ENCODE peak calls at places on chromosomes 7 and 10, in seven cellular contexts. One of them, this sample, is unnamed.

GRCh38 chr10:10792681-10793080 is 225.0 kb upstream of the CELF2 start:
- DNase-seq in GM06990: no peak
- DNase-seq in cardiac muscle cell: peak
- DNase-seq in fibroblast of mammary gland: peak
- DNase-seq in sigmoid colon: no peak
- DNase-seq in thyroid gland: no peak
- DNase-seq in foreskin fibroblast: peak
- DNase-seq in this sample: peak

GRCh38 chr7:120950026-120950538 is 495 bp upstream of the ING3 start:
- DNase-seq in GM06990: no peak
- DNase-seq in cardiac muscle cell: no peak
- DNase-seq in fibroblast of mammary gland: no peak
- DNase-seq in sigmoid colon: no peak
- DNase-seq in thyroid gland: no peak
- DNase-seq in foreskin fibroblast: no peak
- DNase-seq in this sample: no peak

GRCh38 chr7:55128693-55129394 is 110.0 kb downstream of the EGFR start:
- DNase-seq in GM06990: no peak
- DNase-seq in cardiac muscle cell: peak
- DNase-seq in fibroblast of mammary gland: peak
- DNase-seq in sigmoid colon: peak
- DNase-seq in thyroid gland: peak
- DNase-seq in foreskin fibroblast: peak
- DNase-seq in this sample: no peak

GRCh38 chr7:75695036-75695435 is 43.7 kb downstream of the HIP1 start:
- DNase-seq in GM06990: no peak
- DNase-seq in cardiac muscle cell: no peak
- DNase-seq in fibroblast of mammary gland: no peak
- DNase-seq in sigmoid colon: peak
- DNase-seq in thyroid gland: no peak
- DNase-seq in foreskin fibroblast: no peak
- DNase-seq in this sample: no peak

GRCh38 chr7:84219310-84219709 is 24.7 kb upstream of the SEMA3A start:
- DNase-seq in GM06990: no peak
- DNase-seq in cardiac muscle cell: no peak
- DNase-seq in fibroblast of mammary gland: no peak
- DNase-seq in sigmoid colon: no peak
- DNase-seq in thyroid gland: no peak
- DNase-seq in foreskin fibroblast: no peak
- DNase-seq in this sample: no peak

GRCh38 chr7:96648784-96649183 is 60.9 kb downstream of the SEM1 start:
- DNase-seq in GM06990: no peak
- DNase-seq in cardiac muscle cell: no peak
- DNase-seq in fibroblast of mammary gland: no peak
- DNase-seq in sigmoid colon: no peak
- DNase-seq in thyroid gland: no peak
- DNase-seq in foreskin fibroblast: no peak
- DNase-seq in this sample: no peak

GRCh38 chr7:138308116-138308515 is 151.9 kb upstream of the TRIM24 start:
- DNase-seq in GM06990: no peak
- DNase-seq in cardiac muscle cell: no peak
- DNase-seq in fibroblast of mammary gland: no peak
- DNase-seq in sigmoid colon: no peak
- DNase-seq in thyroid gland: no peak
- DNase-seq in foreskin fibroblast: no peak
- DNase-seq in this sample: no peak

GRCh38 chr7:143882611-143883078 is 19.3 kb downstream of the TCAF1 start:
- DNase-seq in GM06990: no peak
- DNase-seq in cardiac muscle cell: peak
- DNase-seq in fibroblast of mammary gland: peak
- DNase-seq in sigmoid colon: peak
- DNase-seq in thyroid gland: peak
- DNase-seq in foreskin fibroblast: peak
- DNase-seq in this sample: no peak

GRCh38 chr10:62082729-62083412 is 181.4 kb downstream of the ARID5B start:
- DNase-seq in GM06990: peak
- DNase-seq in cardiac muscle cell: peak
- DNase-seq in fibroblast of mammary gland: peak
- DNase-seq in sigmoid colon: no peak
- DNase-seq in thyroid gland: no peak
- DNase-seq in foreskin fibroblast: peak
- DNase-seq in this sample: no peak

GRCh38 chr7:102463841-102464576 is 654 bp downstream of the ALKBH4 start:
- DNase-seq in GM06990: no peak
- DNase-seq in cardiac muscle cell: peak
- DNase-seq in fibroblast of mammary gland: peak
- DNase-seq in sigmoid colon: no peak
- DNase-seq in thyroid gland: peak
- DNase-seq in foreskin fibroblast: peak
- DNase-seq in this sample: no peak

GRCh38 chr10:131223422-131223821 is 88.1 kb downstream of the TCERG1L start:
- DNase-seq in GM06990: no peak
- DNase-seq in cardiac muscle cell: no peak
- DNase-seq in fibroblast of mammary gland: no peak
- DNase-seq in sigmoid colon: no peak
- DNase-seq in thyroid gland: no peak
- DNase-seq in foreskin fibroblast: no peak
- DNase-seq in this sample: no peak

GRCh38 chr10:47321521-47322195 is 596 bp upstream of the GDF2 start:
- DNase-seq in GM06990: no peak
- DNase-seq in cardiac muscle cell: no peak
- DNase-seq in fibroblast of mammary gland: no peak
- DNase-seq in sigmoid colon: no peak
- DNase-seq in thyroid gland: no peak
- DNase-seq in foreskin fibroblast: no peak
- DNase-seq in this sample: no peak

GRCh38 chr10:130012129-130012528 is 48.1 kb upstream of the EBF3 start:
- DNase-seq in GM06990: no peak
- DNase-seq in cardiac muscle cell: no peak
- DNase-seq in fibroblast of mammary gland: no peak
- DNase-seq in sigmoid colon: no peak
- DNase-seq in thyroid gland: no peak
- DNase-seq in foreskin fibroblast: no peak
- DNase-seq in this sample: no peak

GRCh38 chr10:128553755-128554154 is 427.5 kb upstream of the MKI67 start:
- DNase-seq in GM06990: no peak
- DNase-seq in cardiac muscle cell: no peak
- DNase-seq in fibroblast of mammary gland: no peak
- DNase-seq in sigmoid colon: no peak
- DNase-seq in thyroid gland: no peak
- DNase-seq in foreskin fibroblast: no peak
- DNase-seq in this sample: no peak

GRCh38 chr10:128551475-128551874 is 425.3 kb upstream of the MKI67 start:
- DNase-seq in GM06990: no peak
- DNase-seq in cardiac muscle cell: no peak
- DNase-seq in fibroblast of mammary gland: no peak
- DNase-seq in sigmoid colon: no peak
- DNase-seq in thyroid gland: no peak
- DNase-seq in foreskin fibroblast: no peak
- DNase-seq in this sample: no peak

GRCh38 chr10:128556575-128556974 is 430.4 kb upstream of the MKI67 start:
- DNase-seq in GM06990: no peak
- DNase-seq in cardiac muscle cell: no peak
- DNase-seq in fibroblast of mammary gland: no peak
- DNase-seq in sigmoid colon: no peak
- DNase-seq in thyroid gland: no peak
- DNase-seq in foreskin fibroblast: no peak
- DNase-seq in this sample: no peak

GRCh38 chr10:128560993-128561392 is 434.8 kb upstream of the MKI67 start:
- DNase-seq in GM06990: no peak
- DNase-seq in cardiac muscle cell: no peak
- DNase-seq in fibroblast of mammary gland: no peak
- DNase-seq in sigmoid colon: no peak
- DNase-seq in thyroid gland: no peak
- DNase-seq in foreskin fibroblast: no peak
- DNase-seq in this sample: no peak

GRCh38 chr10:128557149-128557548 is 430.9 kb upstream of the MKI67 start:
- DNase-seq in GM06990: no peak
- DNase-seq in cardiac muscle cell: no peak
- DNase-seq in fibroblast of mammary gland: no peak
- DNase-seq in sigmoid colon: no peak
- DNase-seq in thyroid gland: no peak
- DNase-seq in foreskin fibroblast: no peak
- DNase-seq in this sample: no peak
- TF ChIP-seq CTCF in GM06990: no peak
- TF ChIP-seq CTCF in cardiac muscle cell: no peak
- TF ChIP-seq CTCF in fibroblast of mammary gland: no peak
- TF ChIP-seq CTCF in sigmoid colon: no peak
- TF ChIP-seq CTCF in thyroid gland: no peak
- TF ChIP-seq CTCF in foreskin fibroblast: no peak
- TF ChIP-seq CTCF in this sample: no peak

DNA sequence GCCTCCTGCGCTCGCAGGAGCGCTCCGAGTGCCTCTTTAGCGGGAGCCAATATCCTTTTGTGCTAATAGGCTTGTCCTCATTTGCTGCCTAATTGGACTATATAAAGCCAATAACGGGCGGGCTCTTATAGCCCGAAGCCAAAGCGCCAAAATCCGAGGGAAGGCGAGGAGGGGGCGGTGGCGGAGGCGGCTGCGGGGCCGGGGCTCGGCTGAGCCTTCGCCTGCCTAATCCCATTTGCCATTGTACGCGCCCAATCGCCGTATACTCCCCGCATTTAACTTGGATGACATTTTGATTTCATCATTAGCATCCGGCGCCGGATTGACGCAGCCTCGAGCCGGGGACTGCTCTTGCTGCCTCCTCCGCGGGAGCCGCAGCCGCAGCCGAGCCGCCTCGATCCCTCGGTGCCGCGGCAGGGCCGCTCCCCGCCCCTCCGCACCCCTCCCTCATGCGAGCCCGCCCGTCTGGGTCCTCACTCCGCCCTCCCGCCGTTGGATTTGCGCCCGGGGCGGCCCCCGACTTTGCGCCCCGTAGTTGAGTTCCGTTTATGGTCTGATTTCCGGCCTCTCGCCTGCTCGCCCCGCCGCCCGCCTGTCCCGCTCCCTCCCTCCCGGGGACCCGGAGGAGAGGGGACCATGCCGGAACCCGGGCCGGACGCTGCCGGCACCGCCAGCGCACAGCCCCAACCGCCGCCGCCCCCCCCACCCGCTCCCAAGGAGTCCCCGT is at the start of gene HMX3:
- DNase-seq in GM06990: peak
- DNase-seq in cardiac muscle cell: peak
- DNase-seq in fibroblast of mammary gland: peak
- DNase-seq in sigmoid colon: no peak
- DNase-seq in thyroid gland: no peak
- DNase-seq in foreskin fibroblast: peak
- DNase-seq in this sample: no peak
- H3K4me3 ChIP-seq in GM06990: peak
- H3K4me3 ChIP-seq in cardiac muscle cell: peak
- H3K4me3 ChIP-seq in fibroblast of mammary gland: no peak
- H3K4me3 ChIP-seq in sigmoid colon: peak
- H3K4me3 ChIP-seq in thyroid gland: no peak
- H3K4me3 ChIP-seq in foreskin fibroblast: no peak
- H3K4me3 ChIP-seq in this sample: peak

GRCh38 chr10:127756264-127756663 is 19.3 kb downstream of the FOXI2 start:
- DNase-seq in GM06990: no peak
- DNase-seq in cardiac muscle cell: no peak
- DNase-seq in fibroblast of mammary gland: no peak
- DNase-seq in sigmoid colon: no peak
- DNase-seq in thyroid gland: no peak
- DNase-seq in foreskin fibroblast: no peak
- DNase-seq in this sample: no peak

GRCh38 chr10:127755758-127756157 is 18.8 kb downstream of the FOXI2 start:
- DNase-seq in GM06990: no peak
- DNase-seq in cardiac muscle cell: no peak
- DNase-seq in fibroblast of mammary gland: no peak
- DNase-seq in sigmoid colon: no peak
- DNase-seq in thyroid gland: peak
- DNase-seq in foreskin fibroblast: no peak
- DNase-seq in this sample: no peak

GRCh38 chr10:127759276-127759675 is 22.3 kb downstream of the FOXI2 start:
- DNase-seq in GM06990: no peak
- DNase-seq in cardiac muscle cell: no peak
- DNase-seq in fibroblast of mammary gland: no peak
- DNase-seq in sigmoid colon: no peak
- DNase-seq in thyroid gland: no peak
- DNase-seq in foreskin fibroblast: no peak
- DNase-seq in this sample: no peak

GRCh38 chr10:127762925-127763324 is 25.9 kb downstream of the FOXI2 start:
- DNase-seq in GM06990: no peak
- DNase-seq in cardiac muscle cell: no peak
- DNase-seq in fibroblast of mammary gland: no peak
- DNase-seq in sigmoid colon: no peak
- DNase-seq in thyroid gland: no peak
- DNase-seq in foreskin fibroblast: no peak
- DNase-seq in this sample: no peak

DNA sequence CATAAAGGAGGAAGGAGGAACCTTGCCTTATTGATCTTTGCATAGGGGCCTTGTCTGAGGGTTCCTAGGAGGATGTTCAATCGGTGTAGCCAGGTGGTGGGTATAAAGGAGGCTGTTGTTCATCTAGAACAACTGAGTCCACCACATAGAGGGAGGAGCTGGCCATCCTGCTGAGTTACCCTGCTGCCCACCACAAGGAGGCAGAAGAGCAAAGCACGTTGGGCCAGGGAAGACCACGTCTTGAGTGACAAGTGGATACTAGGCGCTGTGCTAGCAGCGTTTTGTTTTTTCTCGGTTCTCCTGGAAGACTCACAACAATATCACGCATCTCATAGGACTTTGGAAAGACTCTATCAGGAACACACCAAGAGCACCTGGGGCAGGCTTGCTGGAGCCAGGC is 20.0 kb downstream of the FOXI2 start:
- DNase-seq in GM06990: no peak
- DNase-seq in cardiac muscle cell: no peak
- DNase-seq in fibroblast of mammary gland: no peak
- DNase-seq in sigmoid colon: no peak
- DNase-seq in thyroid gland: no peak
- DNase-seq in foreskin fibroblast: no peak
- DNase-seq in this sample: no peak
- TF ChIP-seq CTCF in GM06990: peak
- TF ChIP-seq CTCF in cardiac muscle cell: no peak
- TF ChIP-seq CTCF in fibroblast of mammary gland: no peak
- TF ChIP-seq CTCF in sigmoid colon: no peak
- TF ChIP-seq CTCF in thyroid gland: no peak
- TF ChIP-seq CTCF in foreskin fibroblast: no peak
- TF ChIP-seq CTCF in this sample: no peak

DNA sequence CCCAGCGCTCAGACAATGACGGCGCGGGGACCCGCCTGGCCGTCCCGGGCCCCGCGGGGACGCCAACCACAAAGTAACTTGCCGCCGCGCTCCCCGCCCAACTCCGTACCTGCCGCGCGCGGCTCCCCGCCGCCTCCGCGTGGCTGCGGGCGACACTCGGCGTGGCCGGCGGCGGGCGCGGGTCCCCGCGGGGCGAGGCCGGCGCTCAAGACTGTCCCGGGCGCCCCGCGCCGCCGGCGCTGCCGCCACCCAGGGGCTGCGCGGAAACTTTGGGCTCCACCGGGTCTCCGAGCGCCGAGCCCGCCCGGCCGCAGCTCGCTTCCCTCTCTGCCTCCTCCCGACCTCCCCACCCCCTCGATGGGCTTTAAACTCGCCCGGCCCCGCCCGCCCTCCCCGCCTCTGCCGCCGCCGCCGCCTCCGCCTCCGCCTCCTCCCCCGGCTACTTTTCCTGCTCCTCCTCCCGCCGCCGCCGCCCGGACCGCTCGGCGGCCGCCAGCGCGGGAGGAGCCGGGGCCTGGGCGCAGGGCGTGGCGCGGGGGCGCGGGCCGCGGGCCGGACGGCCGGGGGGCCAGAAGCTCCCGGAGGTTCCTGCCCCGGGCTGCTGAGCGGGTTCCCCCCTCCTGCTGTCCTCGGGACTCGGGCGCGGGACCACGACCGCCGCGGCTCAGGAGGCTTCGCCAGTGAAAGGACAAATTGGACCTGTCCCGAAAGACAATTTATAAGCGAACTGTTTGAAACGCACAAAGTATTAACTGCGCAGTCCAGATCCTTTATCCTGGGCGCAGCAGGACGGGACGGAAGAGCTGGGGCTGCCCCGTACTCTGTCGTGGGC is 10.6 kb upstream of the GRB10 start:
- DNase-seq in GM06990: no peak
- DNase-seq in cardiac muscle cell: peak
- DNase-seq in fibroblast of mammary gland: peak
- DNase-seq in sigmoid colon: peak
- DNase-seq in thyroid gland: peak
- DNase-seq in foreskin fibroblast: peak
- DNase-seq in this sample: no peak
- H3K4me3 ChIP-seq in GM06990: no peak
- H3K4me3 ChIP-seq in cardiac muscle cell: peak
- H3K4me3 ChIP-seq in fibroblast of mammary gland: peak
- H3K4me3 ChIP-seq in sigmoid colon: peak
- H3K4me3 ChIP-seq in thyroid gland: no peak
- H3K4me3 ChIP-seq in foreskin fibroblast: peak
- H3K4me3 ChIP-seq in this sample: peak